ENCODE peak calls at places on chromosome 13, in four cellular contexts. B is upper lobe of left lung, G is K562, M is tibial nerve. L is an unnamed sample.
A peak's percentile ranks its signal among the peaks of the same experiment; 100 is the strongest.

GRCh38 chr13:106187501-106187900 is 348.0 kb downstream of the EFNB2 start:
- DNase-seq in B (no peak), M (no peak), G (no peak), L (no peak)

GRCh38 chr13:63542704-63543215 is 2127.1 kb upstream of the PCDH20 start:
- DNase-seq in G (no peak), M (no peak), B (no peak), L (no peak)

GRCh38 chr13:30845297-30846214 is 60.5 kb upstream of the MEDAG start:
- DNase-seq in M (no peak), G (no peak), B (no peak), L (no peak)

GRCh38 chr13:78602561-78603239 is 652 bp downstream of the POU4F1 start:
- DNase-seq in G (peak; percentile 17), B (no peak), M (no peak), L (no peak)

GRCh38 chr13:76890036-76890435 is 3.8 kb upstream of the KCTD12 start:
- DNase-seq in M (no peak), G (no peak), B (no peak), L (no peak)

GRCh38 chr13:38902551-38902950 is 88.1 kb downstream of the STOML3 start:
- DNase-seq in G (no peak), M (no peak), B (no peak), L (no peak)

GRCh38 chr13:73521291-73521626 is 462.5 kb downstream of the KLF5 start:
- DNase-seq in G (no peak), M (no peak), B (no peak), L (no peak)

GRCh38 chr13:33509642-33510229 is 224.2 kb upstream of the STARD13 start:
- DNase-seq in M (no peak), G (no peak), B (peak; percentile 57), L (no peak)

GRCh38 chr13:36758345-36758744 is 60.7 kb upstream of the RFXAP start:
- DNase-seq in B (peak; percentile 60), M (no peak), G (no peak), L (no peak)

GRCh38 chr13:106455777-106456176 is 79.7 kb downstream of the EFNB2 start:
- DNase-seq in M (no peak), B (no peak), G (no peak), L (no peak)

GRCh38 chr13:112143753-112144615 is 77.0 kb downstream of the SOX1 start:
- DNase-seq in G (no peak), M (no peak), B (no peak), L (no peak)

GRCh38 chr13:24038405-24038804 is 122.1 kb upstream of the SPATA13 start:
- DNase-seq in B (no peak), M (no peak), G (no peak), L (no peak)

GRCh38 chr13:79709526-79709925 is 228.6 kb downstream of the NDFIP2 start:
- DNase-seq in M (no peak), G (no peak), B (no peak), L (no peak)

GRCh38 chr13:51682691-51683090 is 98.4 kb downstream of the WDFY2 start:
- DNase-seq in G (no peak), B (no peak), M (no peak), L (no peak)

GRCh38 chr13:48533986-48534600 is 1.2 kb upstream of the RCBTB2 start:
- DNase-seq in B (no peak), M (no peak), G (no peak), L (no peak)

GRCh38 chr13:65585346-65585745 is 1644.8 kb downstream of the PCDH9 start:
- DNase-seq in B (no peak), M (no peak), G (no peak), L (no peak)

GRCh38 chr13:108185218-108185617 is 30.1 kb downstream of the LIG4 start:
- DNase-seq in B (no peak), G (no peak), M (no peak), L (no peak)

GRCh38 chr13:46031581-46032263 is 20.8 kb downstream of the ZC3H13 start:
- DNase-seq in G (no peak), B (no peak), M (no peak), L (no peak)

GRCh38 chr13:76799696-76800095 is 86.5 kb downstream of the KCTD12 start:
- DNase-seq in G (no peak), M (no peak), B (no peak), L (no peak)

GRCh38 chr13:105090244-105090643 is 1445.2 kb downstream of the EFNB2 start:
- DNase-seq in B (no peak), G (no peak), M (no peak), L (no peak)

GRCh38 chr13:98575876-98576214 is 1.1 kb downstream of the STK24 start:
- DNase-seq in B (no peak), G (no peak), M (no peak), L (no peak)

GRCh38 chr13:98575009-98575866 is 1.7 kb downstream of the STK24 start:
- DNase-seq in B (no peak), G (no peak), M (no peak), L (no peak)

GRCh38 chr13:98567140-98567539 is 9.8 kb downstream of the STK24 start:
- DNase-seq in G (no peak), M (no peak), B (no peak), L (no peak)

GRCh38 chr13:98571955-98572662 is 4.8 kb downstream of the STK24 start:
- DNase-seq in B (peak; percentile 65), M (no peak), G (no peak), L (peak; percentile 73)

DNA sequence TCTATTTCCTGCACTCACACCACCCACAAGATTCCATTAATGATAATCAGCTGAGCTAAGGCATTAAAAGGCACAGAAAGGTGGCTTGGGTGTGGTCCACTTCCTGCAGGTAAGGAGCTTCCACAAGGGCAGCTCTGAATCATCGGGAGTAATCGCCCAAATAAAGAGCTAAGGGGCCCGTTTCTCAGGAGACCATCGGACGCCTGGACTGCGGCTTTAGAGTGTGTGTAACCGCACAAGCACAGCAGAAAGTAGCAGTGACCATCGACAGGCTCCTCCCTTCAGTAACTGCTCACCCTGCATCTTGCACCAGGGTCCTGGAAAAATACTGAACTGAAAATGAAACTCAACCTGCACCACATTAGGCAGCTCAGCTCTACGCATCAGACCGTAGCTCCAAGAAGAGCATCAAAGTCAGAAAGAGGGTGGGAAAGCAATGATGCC is 6.0 kb downstream of the STK24 start:
- DNase-seq in M (no peak), B (peak; percentile 73), G (peak; percentile 29), L (peak; percentile 61)
- TF ChIP-seq EP300 in M (no peak), B (no peak), G (no peak), L (no peak)

GRCh38 chr13:27790523-27790922 is 1.8 kb upstream of the GSX1 start:
- DNase-seq in M (no peak), B (no peak), G (no peak), L (no peak)

GRCh38 chr13:27789495-27790303 is 2.6 kb upstream of the GSX1 start:
- DNase-seq in M (no peak), B (no peak), G (no peak), L (no peak)

GRCh38 chr13:27789153-27789494 is 3.2 kb upstream of the GSX1 start:
- DNase-seq in G (no peak), M (no peak), B (no peak), L (no peak)

GRCh38 chr13:27791146-27791900 is 960 bp upstream of the GSX1 start:
- DNase-seq in G (no peak), B (no peak), M (no peak), L (no peak)

GRCh38 chr13:27788271-27788670 is 4.0 kb upstream of the GSX1 start:
- DNase-seq in G (no peak), B (no peak), M (no peak), L (no peak)
- H3K9me3 ChIP-seq in G (no peaks in the 10 kb centered on the region), B (no peaks in the 10 kb centered on the region), M (no peaks in the 10 kb centered on the region), L (no peaks in the 10 kb centered on the region)

GRCh38 chr13:88622362-88622973 is 951.3 kb downstream of the SLITRK5 start:
- DNase-seq in M (no peak), B (no peak), G (no peak), L (no peak)
- H3K27me3 ChIP-seq in M (no peaks in the 10 kb centered on the region), B (no peaks in the 10 kb centered on the region), G (no peaks in the 10 kb centered on the region), L (no peaks in the 10 kb centered on the region)

DNA sequence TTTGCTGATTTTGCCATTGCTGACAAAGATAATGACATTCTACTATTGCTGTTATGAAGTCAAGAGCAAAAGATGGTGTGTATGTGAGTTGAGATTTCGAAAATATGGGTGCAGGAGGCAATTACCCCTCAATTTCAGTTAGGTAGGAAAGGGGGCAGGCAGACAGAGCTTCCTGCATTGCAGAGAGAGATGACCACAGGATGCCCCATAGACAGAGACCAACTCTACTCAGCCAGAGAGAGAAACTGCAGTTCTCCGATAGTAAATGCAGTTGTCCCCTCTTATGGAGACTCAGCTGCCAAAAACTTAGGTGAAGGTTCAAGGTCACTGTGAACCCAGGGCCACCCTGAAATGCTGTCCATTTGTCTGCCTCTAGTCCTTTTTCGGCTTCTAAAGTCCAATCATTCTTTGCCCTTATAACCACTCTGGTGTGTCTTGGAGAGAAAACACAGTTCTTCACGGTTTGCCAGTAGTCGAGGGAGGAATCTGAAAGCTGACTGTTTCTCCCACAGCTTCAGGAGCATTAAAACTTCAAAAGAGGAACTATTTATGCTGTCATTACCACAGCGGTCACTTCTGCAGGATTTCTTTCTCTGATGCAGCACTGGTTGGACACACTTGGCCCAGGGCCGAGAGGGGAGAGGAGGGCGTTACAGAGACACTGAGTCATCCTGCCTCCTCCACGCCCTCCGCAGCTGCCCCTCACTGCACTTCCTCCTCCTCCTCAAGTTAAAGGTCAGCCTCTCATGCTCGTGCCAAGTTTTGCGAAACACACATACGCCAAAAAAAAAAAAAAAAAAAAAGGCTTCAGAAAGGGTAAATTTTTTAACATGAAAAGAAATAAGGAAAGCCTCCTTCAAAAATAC is 264.3 kb downstream of the FOXO1 start:
- DNase-seq in M (peak; percentile 96), B (peak; percentile 95), G (peak; percentile 49), L (peak; percentile 96)
- TF ChIP-seq EP300 in M (peak; percentile 94), B (peak; percentile 93), G (no peak), L (no peak)

DNA sequence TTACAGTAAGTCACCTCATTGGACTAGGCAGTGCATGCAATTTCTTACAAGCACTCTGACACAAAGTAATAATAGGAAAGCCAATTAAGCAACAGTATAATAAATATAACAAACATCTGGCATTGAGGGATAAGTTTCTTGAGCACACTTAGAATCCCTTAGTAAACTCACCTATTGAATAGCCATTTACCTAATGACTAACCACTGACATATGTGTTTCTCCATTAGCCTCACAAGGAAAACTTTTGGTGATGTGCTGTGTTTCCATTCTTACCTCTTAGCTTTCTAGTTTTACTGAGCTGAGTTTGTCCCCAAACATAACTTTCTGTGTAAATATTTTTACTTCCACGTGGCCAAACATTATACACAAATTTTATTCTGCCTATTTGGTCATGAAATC is 47.4 kb upstream of the PCDH9 start:
- DNase-seq in G (no peak), B (no peak), M (no peak), L (no peak)
- H3K9me3 ChIP-seq in G (no peaks in the 10 kb centered on the region), B (no peaks in the 10 kb centered on the region), M (no peaks in the 10 kb centered on the region), L (no peaks in the 10 kb centered on the region)

DNA sequence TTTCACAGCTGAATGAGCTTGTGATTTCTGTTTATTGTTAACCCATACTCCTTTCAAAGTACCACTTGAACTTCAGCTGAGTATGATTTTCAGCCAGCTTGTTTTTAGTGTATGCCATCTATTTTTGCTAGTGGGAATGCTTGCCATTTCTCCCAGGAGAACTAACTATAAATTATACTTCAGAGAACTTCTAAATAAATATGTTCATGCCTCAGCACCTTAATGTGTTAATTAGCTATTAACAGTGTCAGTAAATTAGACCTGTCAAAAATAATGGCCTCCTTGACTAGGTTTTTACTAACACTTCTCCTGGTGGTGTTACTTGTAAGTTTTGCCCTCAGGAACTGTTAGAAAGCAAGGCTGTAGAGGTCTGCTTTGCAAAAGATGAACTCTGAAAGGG is 4.5 kb downstream of the CLDN10 start:
- DNase-seq in B (no peak), M (no peak), G (no peak), L (no peak)
- H3K27me3 ChIP-seq in B (no peaks in the 10 kb centered on the region), M (peaks cover 39% of the 10 kb centered on the region), G (peaks cover 29% of the 10 kb centered on the region), L (peaks cover 66% of the 10 kb centered on the region)

GRCh38 chr13:20363604-20364003 is 131.5 kb upstream of the GJB6 start:
- DNase-seq in M (no peak), G (no peak), B (no peak), L (no peak)
- TF ChIP-seq EP300 in M (no peak), G (no peak), B (no peak), L (no peak)